ENCODE peak calls at places on chromosomes 3 and 15, in eight cellular contexts. One of them, this sample, is unnamed.

GRCh38 chr15:22974745-22975144 is 5.4 kb downstream of the CYFIP1 start:
- DNase-seq in NCI-H1105 treated with DMSO at 0.1 percent for 48 hours: no peak
- DNase-seq in RKO: no peak
- DNase-seq in HEK293T: no peak
- DNase-seq in prostate gland: no peak
- DNase-seq in left colon: no peak
- DNase-seq in T-helper 9 cell: no peak
- DNase-seq in GM19239: no peak
- DNase-seq in this sample: no peak

GRCh38 chr3:98521897-98522537 is 685 bp downstream of the CLDND1 start:
- DNase-seq in GM19239: no peak
- DNase-seq in NCI-H1105 treated with DMSO at 0.1 percent for 48 hours: peak; percentile 41
- DNase-seq in T-helper 9 cell: peak; percentile 40
- DNase-seq in left colon: peak; percentile 36
- DNase-seq in HEK293T: peak; percentile 44
- DNase-seq in prostate gland: peak; percentile 55
- DNase-seq in RKO: peak; percentile 85
- DNase-seq in this sample: peak; percentile 36

GRCh38 chr3:2661078-2661477 is 449.1 kb downstream of the IL5RA start:
- DNase-seq in RKO: no peak
- DNase-seq in HEK293T: no peak
- DNase-seq in NCI-H1105 treated with DMSO at 0.1 percent for 48 hours: no peak
- DNase-seq in GM19239: no peak
- DNase-seq in left colon: no peak
- DNase-seq in prostate gland: no peak
- DNase-seq in T-helper 9 cell: no peak
- DNase-seq in this sample: no peak

GRCh38 chr3:191357909-191358308 is 27.6 kb upstream of the UTS2B start:
- DNase-seq in left colon: no peak
- DNase-seq in RKO: no peak
- DNase-seq in NCI-H1105 treated with DMSO at 0.1 percent for 48 hours: no peak
- DNase-seq in prostate gland: no peak
- DNase-seq in GM19239: no peak
- DNase-seq in HEK293T: no peak
- DNase-seq in T-helper 9 cell: no peak
- DNase-seq in this sample: no peak

GRCh38 chr15:45253330-45253729 is 1.3 kb downstream of the SLC28A2 start:
- DNase-seq in prostate gland: no peak
- DNase-seq in NCI-H1105 treated with DMSO at 0.1 percent for 48 hours: no peak
- DNase-seq in RKO: peak; percentile 43
- DNase-seq in GM19239: no peak
- DNase-seq in HEK293T: peak; percentile 12
- DNase-seq in T-helper 9 cell: no peak
- DNase-seq in left colon: peak; percentile 36
- DNase-seq in this sample: no peak

GRCh38 chr3:187011915-187012314 is 81.6 kb downstream of the ST6GAL1 start:
- DNase-seq in GM19239: no peak
- DNase-seq in prostate gland: no peak
- DNase-seq in left colon: no peak
- DNase-seq in NCI-H1105 treated with DMSO at 0.1 percent for 48 hours: no peak
- DNase-seq in RKO: no peak
- DNase-seq in HEK293T: no peak
- DNase-seq in T-helper 9 cell: no peak
- DNase-seq in this sample: no peak

GRCh38 chr15:58016776-58017175 is 48.7 kb downstream of the ALDH1A2 start:
- DNase-seq in T-helper 9 cell: no peak
- DNase-seq in NCI-H1105 treated with DMSO at 0.1 percent for 48 hours: no peak
- DNase-seq in HEK293T: no peak
- DNase-seq in prostate gland: no peak
- DNase-seq in left colon: no peak
- DNase-seq in GM19239: no peak
- DNase-seq in RKO: no peak
- DNase-seq in this sample: no peak

GRCh38 chr15:48191574-48192225 is at the start of gene CTXN2:
- DNase-seq in NCI-H1105 treated with DMSO at 0.1 percent for 48 hours: no peak
- DNase-seq in RKO: no peak
- DNase-seq in prostate gland: no peak
- DNase-seq in GM19239: no peak
- DNase-seq in left colon: no peak
- DNase-seq in HEK293T: no peak
- DNase-seq in T-helper 9 cell: no peak
- DNase-seq in this sample: no peak

GRCh38 chr3:31277582-31277981 is 255.1 kb upstream of the STT3B start:
- DNase-seq in GM19239: no peak
- DNase-seq in left colon: no peak
- DNase-seq in RKO: no peak
- DNase-seq in NCI-H1105 treated with DMSO at 0.1 percent for 48 hours: no peak
- DNase-seq in HEK293T: no peak
- DNase-seq in T-helper 9 cell: no peak
- DNase-seq in prostate gland: no peak
- DNase-seq in this sample: no peak

GRCh38 chr15:66228807-66229557 is 24.6 kb downstream of the MEGF11 start:
- DNase-seq in NCI-H1105 treated with DMSO at 0.1 percent for 48 hours: no peak
- DNase-seq in left colon: no peak
- DNase-seq in prostate gland: no peak
- DNase-seq in HEK293T: no peak
- DNase-seq in GM19239: no peak
- DNase-seq in RKO: no peak
- DNase-seq in T-helper 9 cell: no peak
- DNase-seq in this sample: no peak

GRCh38 chr3:170154569-170155143 is 26.9 kb downstream of the PHC3 start:
- DNase-seq in HEK293T: no peak
- DNase-seq in NCI-H1105 treated with DMSO at 0.1 percent for 48 hours: no peak
- DNase-seq in prostate gland: no peak
- DNase-seq in left colon: no peak
- DNase-seq in T-helper 9 cell: no peak
- DNase-seq in RKO: no peak
- DNase-seq in GM19239: peak; percentile 28
- DNase-seq in this sample: peak; percentile 25

GRCh38 chr15:101115887-101116680 is 135.8 kb downstream of the CHSY1 start:
- DNase-seq in RKO: no peak
- DNase-seq in GM19239: no peak
- DNase-seq in NCI-H1105 treated with DMSO at 0.1 percent for 48 hours: no peak
- DNase-seq in left colon: no peak
- DNase-seq in HEK293T: no peak
- DNase-seq in T-helper 9 cell: no peak
- DNase-seq in prostate gland: no peak
- DNase-seq in this sample: no peak